ENCODE peak calls at places on chromosome 18, in eight cellular contexts. One of them, this sample, is unnamed.

GRCh38 chr18:31197676-31198075 is 35.0 kb upstream of the DSC1 start:
- DNase-seq in GM12864: no peak
- DNase-seq in dorsolateral prefrontal cortex: no peak
- DNase-seq in fibroblast of mammary gland: no peak
- DNase-seq in cardiac muscle cell: no peak
- DNase-seq in astrocyte of the spinal cord: no peak
- DNase-seq in fibroblast of lung: no peak
- DNase-seq in PC-3: peak
- DNase-seq in this sample: no peak

GRCh38 chr18:58183226-58183625 is 139.2 kb downstream of the NEDD4L start:
- DNase-seq in dorsolateral prefrontal cortex: no peak
- DNase-seq in PC-3: no peak
- DNase-seq in fibroblast of lung: no peak
- DNase-seq in fibroblast of mammary gland: no peak
- DNase-seq in GM12864: no peak
- DNase-seq in astrocyte of the spinal cord: no peak
- DNase-seq in cardiac muscle cell: no peak
- DNase-seq in this sample: no peak

GRCh38 chr18:12283256-12283655 is 24.8 kb upstream of the TUBB6 start:
- DNase-seq in fibroblast of lung: peak
- DNase-seq in fibroblast of mammary gland: peak
- DNase-seq in PC-3: peak
- DNase-seq in GM12864: no peak
- DNase-seq in astrocyte of the spinal cord: peak
- DNase-seq in cardiac muscle cell: peak
- DNase-seq in dorsolateral prefrontal cortex: no peak
- DNase-seq in this sample: no peak

GRCh38 chr18:46794607-46795006 is 37.8 kb upstream of the ST8SIA5 start:
- DNase-seq in fibroblast of mammary gland: no peak
- DNase-seq in astrocyte of the spinal cord: no peak
- DNase-seq in PC-3: no peak
- DNase-seq in dorsolateral prefrontal cortex: no peak
- DNase-seq in cardiac muscle cell: no peak
- DNase-seq in fibroblast of lung: no peak
- DNase-seq in GM12864: no peak
- DNase-seq in this sample: no peak

GRCh38 chr18:41624461-41624860 is 330.6 kb upstream of the PIK3C3 start:
- DNase-seq in astrocyte of the spinal cord: no peak
- DNase-seq in dorsolateral prefrontal cortex: no peak
- DNase-seq in GM12864: no peak
- DNase-seq in PC-3: no peak
- DNase-seq in fibroblast of mammary gland: no peak
- DNase-seq in fibroblast of lung: no peak
- DNase-seq in cardiac muscle cell: no peak
- DNase-seq in this sample: no peak

GRCh38 chr18:57743008-57743407 is 60.1 kb downstream of the ATP8B1 start:
- DNase-seq in fibroblast of mammary gland: peak
- DNase-seq in astrocyte of the spinal cord: peak
- DNase-seq in fibroblast of lung: peak
- DNase-seq in PC-3: peak
- DNase-seq in cardiac muscle cell: peak
- DNase-seq in dorsolateral prefrontal cortex: no peak
- DNase-seq in GM12864: no peak
- DNase-seq in this sample: no peak

GRCh38 chr18:76369791-76370555 is 125.1 kb downstream of the ZNF516 start:
- DNase-seq in astrocyte of the spinal cord: no peak
- DNase-seq in GM12864: no peak
- DNase-seq in fibroblast of mammary gland: no peak
- DNase-seq in PC-3: no peak
- DNase-seq in dorsolateral prefrontal cortex: no peak
- DNase-seq in cardiac muscle cell: no peak
- DNase-seq in fibroblast of lung: no peak
- DNase-seq in this sample: no peak

GRCh38 chr18:75694292-75694691 is 266.8 kb upstream of the SMIM21 start:
- DNase-seq in astrocyte of the spinal cord: no peak
- DNase-seq in dorsolateral prefrontal cortex: no peak
- DNase-seq in fibroblast of lung: no peak
- DNase-seq in cardiac muscle cell: no peak
- DNase-seq in PC-3: no peak
- DNase-seq in GM12864: no peak
- DNase-seq in fibroblast of mammary gland: no peak
- DNase-seq in this sample: no peak

GRCh38 chr18:24138884-24139616 is at the start of gene CABYR:
- DNase-seq in PC-3: peak
- DNase-seq in cardiac muscle cell: peak
- DNase-seq in GM12864: no peak
- DNase-seq in fibroblast of mammary gland: peak
- DNase-seq in dorsolateral prefrontal cortex: peak
- DNase-seq in fibroblast of lung: peak
- DNase-seq in astrocyte of the spinal cord: peak
- DNase-seq in this sample: peak
- H3K4me3 ChIP-seq in PC-3: peak
- H3K4me3 ChIP-seq in cardiac muscle cell: peak
- H3K4me3 ChIP-seq in GM12864: peak
- H3K4me3 ChIP-seq in fibroblast of mammary gland: peak
- H3K4me3 ChIP-seq in dorsolateral prefrontal cortex: peak
- H3K4me3 ChIP-seq in fibroblast of lung: peak
- H3K4me3 ChIP-seq in astrocyte of the spinal cord: peak
- H3K4me3 ChIP-seq in this sample: peak

GRCh38 chr18:15198116-15198389 is 450.1 kb downstream of the ANKRD30B start:
- DNase-seq in PC-3: peak
- DNase-seq in dorsolateral prefrontal cortex: no peak
- DNase-seq in GM12864: no peak
- DNase-seq in fibroblast of mammary gland: no peak
- DNase-seq in fibroblast of lung: no peak
- DNase-seq in cardiac muscle cell: no peak
- DNase-seq in astrocyte of the spinal cord: no peak
- DNase-seq in this sample: no peak
- H3K4me3 ChIP-seq in PC-3: peak
- H3K4me3 ChIP-seq in dorsolateral prefrontal cortex: peak
- H3K4me3 ChIP-seq in GM12864: no peak
- H3K4me3 ChIP-seq in fibroblast of mammary gland: no peak
- H3K4me3 ChIP-seq in fibroblast of lung: peak
- H3K4me3 ChIP-seq in cardiac muscle cell: no peak
- H3K4me3 ChIP-seq in astrocyte of the spinal cord: peak
- H3K4me3 ChIP-seq in this sample: no peak

GRCh38 chr18:2906522-2907458 is 60.0 kb downstream of the EMILIN2 start:
- DNase-seq in dorsolateral prefrontal cortex: no peak
- DNase-seq in fibroblast of lung: no peak
- DNase-seq in fibroblast of mammary gland: no peak
- DNase-seq in cardiac muscle cell: peak
- DNase-seq in PC-3: peak
- DNase-seq in astrocyte of the spinal cord: no peak
- DNase-seq in GM12864: no peak
- DNase-seq in this sample: no peak
- H3K4me3 ChIP-seq in dorsolateral prefrontal cortex: peak
- H3K4me3 ChIP-seq in fibroblast of lung: peak
- H3K4me3 ChIP-seq in fibroblast of mammary gland: peak
- H3K4me3 ChIP-seq in cardiac muscle cell: peak
- H3K4me3 ChIP-seq in PC-3: peak
- H3K4me3 ChIP-seq in astrocyte of the spinal cord: peak
- H3K4me3 ChIP-seq in GM12864: peak
- H3K4me3 ChIP-seq in this sample: peak

GRCh38 chr18:3455938-3456685 is 6.1 kb downstream of the TGIF1 start:
- DNase-seq in fibroblast of lung: peak
- DNase-seq in PC-3: peak
- DNase-seq in cardiac muscle cell: peak
- DNase-seq in astrocyte of the spinal cord: peak
- DNase-seq in fibroblast of mammary gland: peak
- DNase-seq in GM12864: no peak
- DNase-seq in dorsolateral prefrontal cortex: no peak
- DNase-seq in this sample: no peak
- H3K4me3 ChIP-seq in fibroblast of lung: peak
- H3K4me3 ChIP-seq in PC-3: peak
- H3K4me3 ChIP-seq in cardiac muscle cell: no peak
- H3K4me3 ChIP-seq in astrocyte of the spinal cord: no peak
- H3K4me3 ChIP-seq in fibroblast of mammary gland: no peak
- H3K4me3 ChIP-seq in GM12864: no peak
- H3K4me3 ChIP-seq in dorsolateral prefrontal cortex: no peak
- H3K4me3 ChIP-seq in this sample: no peak

GRCh38 chr18:26619350-26619749 is 71.0 kb upstream of the KCTD1 start:
- DNase-seq in astrocyte of the spinal cord: no peak
- DNase-seq in GM12864: no peak
- DNase-seq in dorsolateral prefrontal cortex: no peak
- DNase-seq in PC-3: no peak
- DNase-seq in fibroblast of mammary gland: no peak
- DNase-seq in cardiac muscle cell: peak
- DNase-seq in fibroblast of lung: no peak
- DNase-seq in this sample: no peak
- H3K4me3 ChIP-seq in astrocyte of the spinal cord: no peak
- H3K4me3 ChIP-seq in GM12864: no peak
- H3K4me3 ChIP-seq in dorsolateral prefrontal cortex: no peak
- H3K4me3 ChIP-seq in PC-3: no peak
- H3K4me3 ChIP-seq in fibroblast of mammary gland: no peak
- H3K4me3 ChIP-seq in cardiac muscle cell: no peak
- H3K4me3 ChIP-seq in fibroblast of lung: no peak
- H3K4me3 ChIP-seq in this sample: no peak

GRCh38 chr18:62510744-62511143 is 12.1 kb upstream of the ZCCHC2 start:
- DNase-seq in astrocyte of the spinal cord: no peak
- DNase-seq in cardiac muscle cell: no peak
- DNase-seq in fibroblast of lung: no peak
- DNase-seq in PC-3: no peak
- DNase-seq in GM12864: no peak
- DNase-seq in dorsolateral prefrontal cortex: no peak
- DNase-seq in fibroblast of mammary gland: no peak
- DNase-seq in this sample: no peak

GRCh38 chr18:62500966-62501591 is 21.7 kb upstream of the ZCCHC2 start:
- DNase-seq in fibroblast of mammary gland: no peak
- DNase-seq in GM12864: no peak
- DNase-seq in PC-3: no peak
- DNase-seq in cardiac muscle cell: no peak
- DNase-seq in astrocyte of the spinal cord: no peak
- DNase-seq in dorsolateral prefrontal cortex: no peak
- DNase-seq in fibroblast of lung: no peak
- DNase-seq in this sample: no peak

GRCh38 chr18:62509779-62510178 is 13.0 kb upstream of the ZCCHC2 start:
- DNase-seq in astrocyte of the spinal cord: no peak
- DNase-seq in fibroblast of lung: no peak
- DNase-seq in PC-3: no peak
- DNase-seq in dorsolateral prefrontal cortex: no peak
- DNase-seq in fibroblast of mammary gland: no peak
- DNase-seq in GM12864: no peak
- DNase-seq in cardiac muscle cell: no peak
- DNase-seq in this sample: no peak

GRCh38 chr18:62505669-62506494 is 16.9 kb upstream of the ZCCHC2 start:
- DNase-seq in fibroblast of mammary gland: no peak
- DNase-seq in astrocyte of the spinal cord: no peak
- DNase-seq in cardiac muscle cell: no peak
- DNase-seq in GM12864: peak
- DNase-seq in fibroblast of lung: peak
- DNase-seq in PC-3: peak
- DNase-seq in dorsolateral prefrontal cortex: no peak
- DNase-seq in this sample: no peak

GRCh38 chr18:62506495-62507143 is 16.2 kb upstream of the ZCCHC2 start:
- DNase-seq in GM12864: no peak
- DNase-seq in dorsolateral prefrontal cortex: no peak
- DNase-seq in PC-3: peak
- DNase-seq in fibroblast of lung: no peak
- DNase-seq in astrocyte of the spinal cord: no peak
- DNase-seq in cardiac muscle cell: no peak
- DNase-seq in fibroblast of mammary gland: no peak
- DNase-seq in this sample: no peak
- H3K4me3 ChIP-seq in GM12864: no peak
- H3K4me3 ChIP-seq in dorsolateral prefrontal cortex: peak
- H3K4me3 ChIP-seq in PC-3: peak
- H3K4me3 ChIP-seq in fibroblast of lung: peak
- H3K4me3 ChIP-seq in astrocyte of the spinal cord: no peak
- H3K4me3 ChIP-seq in cardiac muscle cell: no peak
- H3K4me3 ChIP-seq in fibroblast of mammary gland: peak
- H3K4me3 ChIP-seq in this sample: no peak

GRCh38 chr18:48866856-48867255 is 83.9 kb downstream of the SMAD7 start:
- DNase-seq in cardiac muscle cell: no peak
- DNase-seq in GM12864: no peak
- DNase-seq in astrocyte of the spinal cord: no peak
- DNase-seq in PC-3: no peak
- DNase-seq in fibroblast of mammary gland: no peak
- DNase-seq in fibroblast of lung: no peak
- DNase-seq in dorsolateral prefrontal cortex: no peak
- DNase-seq in this sample: no peak
- H3K4me3 ChIP-seq in cardiac muscle cell: no peak
- H3K4me3 ChIP-seq in GM12864: no peak
- H3K4me3 ChIP-seq in astrocyte of the spinal cord: no peak
- H3K4me3 ChIP-seq in PC-3: no peak
- H3K4me3 ChIP-seq in fibroblast of mammary gland: no peak
- H3K4me3 ChIP-seq in fibroblast of lung: no peak
- H3K4me3 ChIP-seq in dorsolateral prefrontal cortex: no peak
- H3K4me3 ChIP-seq in this sample: no peak

DNA sequence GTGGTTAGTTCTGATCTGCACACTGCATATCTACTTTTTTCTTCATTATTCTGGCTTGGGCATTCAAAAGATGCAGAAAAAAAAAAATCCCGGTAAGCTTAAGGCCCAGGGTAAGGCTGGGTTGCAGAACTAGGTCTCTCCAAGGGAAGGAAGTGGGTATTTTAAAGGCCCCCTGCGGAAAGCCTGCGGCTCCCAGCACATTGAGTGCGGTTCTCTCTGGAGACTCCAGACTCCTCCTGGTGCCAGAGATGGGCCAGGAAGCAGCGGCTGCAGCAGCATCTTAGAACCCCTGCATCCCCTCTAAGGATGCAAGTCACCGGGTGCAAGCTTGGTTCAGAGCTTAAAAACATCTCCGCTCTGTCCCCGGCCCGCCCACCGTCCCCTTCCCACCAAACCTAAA is 49.5 kb downstream of the TGIF1 start:
- DNase-seq in fibroblast of lung: no peak
- DNase-seq in GM12864: no peak
- DNase-seq in astrocyte of the spinal cord: no peak
- DNase-seq in fibroblast of mammary gland: no peak
- DNase-seq in PC-3: no peak
- DNase-seq in cardiac muscle cell: peak
- DNase-seq in dorsolateral prefrontal cortex: no peak
- DNase-seq in this sample: no peak
- H3K4me3 ChIP-seq in fibroblast of lung: peak
- H3K4me3 ChIP-seq in GM12864: no peak
- H3K4me3 ChIP-seq in astrocyte of the spinal cord: peak
- H3K4me3 ChIP-seq in fibroblast of mammary gland: peak
- H3K4me3 ChIP-seq in PC-3: peak
- H3K4me3 ChIP-seq in cardiac muscle cell: peak
- H3K4me3 ChIP-seq in dorsolateral prefrontal cortex: peak
- H3K4me3 ChIP-seq in this sample: peak

GRCh38 chr18:48720655-48721025 is 181.8 kb downstream of the CTIF start:
- DNase-seq in dorsolateral prefrontal cortex: no peak
- DNase-seq in astrocyte of the spinal cord: no peak
- DNase-seq in GM12864: no peak
- DNase-seq in fibroblast of lung: no peak
- DNase-seq in PC-3: no peak
- DNase-seq in fibroblast of mammary gland: no peak
- DNase-seq in cardiac muscle cell: no peak
- DNase-seq in this sample: no peak
- H3K4me3 ChIP-seq in dorsolateral prefrontal cortex: no peak
- H3K4me3 ChIP-seq in astrocyte of the spinal cord: no peak
- H3K4me3 ChIP-seq in GM12864: no peak
- H3K4me3 ChIP-seq in fibroblast of lung: no peak
- H3K4me3 ChIP-seq in PC-3: no peak
- H3K4me3 ChIP-seq in fibroblast of mammary gland: no peak
- H3K4me3 ChIP-seq in cardiac muscle cell: no peak
- H3K4me3 ChIP-seq in this sample: no peak

This sample was measured in iPS DF 6.9.